ENCODE peak calls at places on chromosomes 3 and 15, in six cellular contexts. N, X, T, C, F and Y are unnamed samples.

GRCh38 chr15:77571741-77572140 is 61.0 kb downstream of the LINGO1 start:
- DNase-seq in C (no peak), X (no peak), N (no peak), T (no peak), F (no peak), Y (no peak)

GRCh38 chr15:89830622-89831021 is 16.0 kb upstream of the ANPEP start:
- DNase-seq in N (no peak), F (no peak), T (no peak), C (no peak), X (no peak), Y (no peak)

GRCh38 chr3:170714151-170714550 is 128.3 kb upstream of the SLC7A14 start:
- DNase-seq in X (no peak), T (no peak), F (no peak), N (no peak), C (no peak), Y (no peak)

GRCh38 chr3:47475029-47475569 is 642 bp downstream of the SCAP start:
- DNase-seq in C (no peak), F (peak), N (no peak), T (no peak), X (no peak), Y (no peak)

GRCh38 chr3:183553263-183554026 is 2.1 kb downstream of the KLHL6 start:
- DNase-seq in X (no peak), T (no peak), F (no peak), C (peak), N (no peak), Y (no peak)

GRCh38 chr3:13505147-13506130 is 25.3 kb downstream of the HDAC11 start:
- DNase-seq in F (no peak), T (no peak), C (no peak), X (no peak), N (no peak), Y (no peak)

GRCh38 chr15:38490231-38490630 is 36.3 kb downstream of the FAM98B start:
- DNase-seq in T (no peak), F (no peak), N (no peak), C (no peak), X (no peak), Y (no peak)

GRCh38 chr3:176376531-176376930 is 820.8 kb downstream of the TBL1XR1 start:
- DNase-seq in F (no peak), C (no peak), T (no peak), X (no peak), N (no peak), Y (no peak)

GRCh38 chr3:142152349-142152748 is 3.0 kb upstream of the TFDP2 start:
- DNase-seq in F (peak), C (no peak), T (no peak), X (no peak), N (no peak), Y (no peak)

GRCh38 chr15:25763206-25763880 is 99.8 kb downstream of the ATP10A start:
- DNase-seq in N (no peak), T (no peak), X (no peak), C (no peak), F (no peak), Y (no peak)

GRCh38 chr3:134426660-134427181 is 52.5 kb upstream of the AMOTL2 start:
- DNase-seq in F (no peak), X (no peak), C (no peak), N (no peak), T (no peak), Y (no peak)

DNA sequence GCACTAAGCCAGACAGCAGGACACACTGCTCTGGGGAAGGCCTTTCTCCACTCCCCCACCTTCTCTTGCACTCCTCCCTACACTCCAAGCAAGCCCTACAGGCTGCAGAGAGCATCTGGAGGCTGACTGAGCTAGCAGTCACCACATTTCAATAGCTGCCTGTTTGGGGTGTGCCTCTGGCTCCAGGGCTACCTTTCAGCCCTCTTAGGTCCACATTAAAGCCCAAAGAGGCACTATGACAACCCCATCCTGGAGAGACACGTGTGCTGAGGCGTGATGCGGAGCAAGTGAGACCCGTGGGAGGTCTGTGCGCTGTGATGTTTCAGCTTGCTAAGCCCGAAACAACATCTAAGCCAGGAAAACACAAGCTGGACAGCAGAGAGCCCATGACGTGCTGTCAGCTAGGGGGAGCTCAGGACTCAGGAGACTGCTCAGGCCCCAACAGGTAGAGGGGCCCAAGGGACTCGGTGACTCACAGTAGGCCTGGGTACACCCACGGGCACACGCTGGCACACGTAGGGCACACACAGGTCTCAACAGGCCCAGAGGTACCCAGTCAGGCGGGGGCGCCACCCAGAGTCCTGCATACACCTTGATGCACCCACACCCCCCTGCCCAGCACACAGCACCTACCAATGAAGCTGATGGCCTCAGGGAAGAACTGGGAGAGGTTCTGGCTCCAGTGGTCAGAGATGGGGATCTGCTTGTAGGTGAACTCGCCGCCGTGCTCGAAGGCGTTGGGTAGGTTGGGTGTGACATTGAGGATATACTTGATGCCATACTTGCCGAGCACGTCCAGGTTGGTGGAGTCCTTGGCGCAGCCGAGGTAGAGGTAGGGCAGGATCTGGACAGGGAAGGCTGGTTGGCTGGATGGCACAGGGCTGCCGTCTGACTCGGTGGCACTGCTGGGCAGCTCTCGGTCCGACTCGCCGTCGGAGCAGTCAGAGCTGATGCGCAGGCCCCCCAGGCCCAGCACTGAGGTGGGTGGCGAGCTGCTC is 2.8 kb downstream of the DUSP7 start:
- DNase-seq in T (no peak), X (no peak), C (no peak), N (no peak), F (no peak), Y (no peak)
- TF ChIP-seq CTCF in T (no peak), X (no peak), C (no peak), N (no peak), F (peak), Y (no peak)

DNA sequence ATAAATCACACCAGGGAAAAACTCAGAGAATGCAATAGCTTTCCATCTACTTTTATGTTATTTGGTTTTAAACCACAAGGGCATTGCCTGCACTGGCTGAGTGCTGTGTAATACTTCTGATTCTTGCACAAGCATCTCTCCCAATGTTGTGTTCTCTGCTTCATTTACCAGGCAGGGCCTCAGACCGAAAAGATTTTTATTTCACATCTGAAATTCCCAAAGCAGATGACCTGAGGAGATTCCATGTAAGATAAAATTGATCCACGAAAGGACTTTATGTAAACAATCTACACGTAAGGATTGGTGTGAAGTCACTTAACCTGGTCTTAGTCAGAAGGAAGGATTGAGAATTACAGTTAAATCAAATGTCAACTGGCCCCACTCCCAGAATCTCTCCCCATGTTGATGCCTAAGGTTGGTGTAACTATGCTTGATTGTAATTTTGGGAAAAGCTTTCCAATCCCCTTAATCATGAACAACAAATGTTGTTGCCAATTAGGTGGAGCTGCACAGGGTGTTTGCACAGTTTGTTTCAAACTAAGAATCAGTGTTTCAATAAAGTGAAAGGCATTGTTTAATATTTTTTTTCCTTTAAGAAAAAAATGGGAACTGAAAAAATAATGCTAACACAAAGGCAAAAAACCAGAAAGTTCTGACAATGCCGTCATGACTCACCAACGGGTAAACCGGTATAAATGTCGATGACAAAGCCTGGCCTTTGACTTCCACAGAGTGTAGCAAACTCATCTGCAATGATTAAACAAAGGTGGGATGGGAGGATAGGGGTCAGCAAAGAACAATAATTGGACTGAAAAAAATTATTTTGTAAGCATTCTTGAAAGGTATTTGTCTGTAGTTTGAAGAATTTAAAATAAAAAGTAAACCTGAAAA is 128.6 kb downstream of the DUT start:
- DNase-seq in X (no peak), F (no peak), T (no peak), C (no peak), N (no peak), Y (no peak)
- TF ChIP-seq CTCF in X (no peak), F (no peak), T (no peak), C (no peak), N (no peak), Y (no peak)

DNA sequence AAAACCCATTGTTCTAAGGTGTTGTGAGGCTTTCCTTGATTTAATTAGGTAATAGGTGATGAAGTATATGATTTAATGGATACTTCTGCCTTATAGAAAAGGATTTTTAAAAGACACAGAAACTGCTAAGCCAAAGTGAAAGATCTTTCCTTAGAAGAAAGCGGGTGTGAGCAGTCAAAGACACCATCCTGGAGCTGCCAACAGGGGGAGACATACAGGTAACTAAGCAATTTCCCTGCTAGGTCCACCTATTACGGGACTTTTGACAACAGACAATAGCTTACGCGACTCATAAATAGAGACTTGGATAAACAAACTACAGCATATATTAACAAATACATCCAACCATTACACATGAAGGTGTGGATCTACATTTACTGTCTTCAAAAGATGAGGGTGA is 669.5 kb downstream of the SQOR start:
- DNase-seq in T (no peak), C (no peak), F (peak), X (no peak), N (no peak), Y (no peak)
- TF ChIP-seq CTCF in T (no peak), C (no peak), F (peak), X (peak), N (peak), Y (no peak)

GRCh38 chr15:28127036-28127435 is 27.9 kb upstream of the OCA2 start:
- DNase-seq in N (no peak), C (no peak), X (no peak), T (no peak), F (no peak), Y (no peak)

GRCh38 chr15:28124841-28125240 is 25.7 kb upstream of the OCA2 start:
- DNase-seq in T (no peak), F (no peak), N (no peak), C (no peak), X (no peak), Y (no peak)

GRCh38 chr15:28123408-28124023 is 24.4 kb upstream of the OCA2 start:
- DNase-seq in C (peak), F (peak), N (peak), X (peak), T (peak), Y (peak)

GRCh38 chr15:28128036-28128435 is 28.9 kb upstream of the OCA2 start:
- DNase-seq in C (peak), X (no peak), N (peak), T (no peak), F (no peak), Y (no peak)

DNA sequence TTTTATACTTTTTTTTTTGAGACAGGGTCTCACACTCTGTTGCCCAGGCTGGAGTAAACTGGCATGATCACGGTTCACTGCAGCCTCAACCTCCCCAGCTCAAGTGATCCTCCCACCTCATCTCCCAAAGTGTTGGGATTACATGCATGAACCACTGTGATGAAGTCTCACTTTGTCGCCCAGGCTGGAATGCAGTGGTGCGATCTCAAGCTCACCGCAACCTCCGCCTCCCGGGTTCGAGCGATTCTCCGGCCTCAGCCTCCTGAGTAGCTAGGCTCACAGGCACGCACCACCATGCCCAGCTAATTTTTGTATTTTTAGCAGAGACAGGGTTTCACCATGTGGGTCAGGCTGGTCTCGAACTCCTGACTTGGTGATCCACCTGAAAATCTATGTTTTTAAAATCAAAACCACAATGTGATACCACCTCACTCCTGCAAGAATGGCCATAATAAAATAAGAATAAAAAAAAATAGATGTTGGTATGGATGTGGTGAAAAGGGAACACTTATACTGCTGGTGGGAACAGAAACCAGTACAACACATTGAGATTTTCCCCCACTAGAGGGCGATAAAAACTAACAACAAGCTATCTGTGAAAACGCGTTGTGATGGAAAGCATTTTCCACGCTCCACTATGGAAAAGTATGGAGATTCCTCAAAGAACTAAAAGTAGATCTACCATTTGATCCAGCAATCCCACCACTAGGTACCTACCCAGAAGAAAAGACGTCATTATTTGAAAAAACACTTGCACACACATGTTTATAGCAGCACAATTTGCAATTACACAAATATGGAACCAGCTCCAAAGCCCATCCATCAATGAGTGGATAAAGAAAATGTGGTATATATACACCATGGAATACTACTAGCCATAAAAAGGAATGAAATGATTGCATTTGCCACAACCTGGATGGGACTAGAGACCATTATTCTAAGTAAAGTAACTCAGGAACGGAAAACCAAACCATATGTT is 26.8 kb upstream of the OCA2 start:
- DNase-seq in T (no peak), N (no peak), F (peak), X (no peak), C (no peak), Y (no peak)
- TF ChIP-seq CTCF in T (peak), N (peak), F (peak), X (peak), C (peak), Y (peak)

DNA sequence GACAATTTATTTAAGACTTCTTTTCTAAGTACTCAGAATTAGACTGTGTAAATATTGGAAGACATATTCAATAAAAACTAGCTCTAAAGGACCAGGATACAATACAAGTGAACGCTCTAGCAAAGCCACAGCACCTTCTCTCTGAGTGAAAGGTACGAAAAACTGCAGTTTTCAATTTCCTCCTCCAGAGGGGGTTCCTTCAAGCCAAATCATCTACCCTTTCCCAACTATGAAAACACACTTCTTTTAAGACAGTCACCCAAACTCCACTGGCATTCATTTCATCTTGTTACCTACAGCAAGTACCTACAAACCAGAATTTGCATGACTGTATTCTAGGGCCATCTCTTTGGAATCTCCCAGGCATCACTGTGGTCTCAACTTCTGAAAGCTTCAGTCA is 165.8 kb downstream of the ERC2 start:
- DNase-seq in T (no peak), C (no peak), N (no peak), X (no peak), F (peak), Y (no peak)
- TF ChIP-seq CTCF in T (no peak), C (no peak), N (no peak), X (peak), F (peak), Y (no peak)

GRCh38 chr3:32146669-32147315 is 40.4 kb downstream of the GPD1L start:
- DNase-seq in C (no peak), X (no peak), T (no peak), N (no peak), F (no peak), Y (no peak)

GRCh38 chr3:32148356-32148755 is 41.9 kb downstream of the GPD1L start:
- DNase-seq in X (no peak), N (no peak), T (no peak), C (no peak), F (no peak), Y (no peak)

GRCh38 chr3:32147509-32147908 is 41.1 kb downstream of the GPD1L start:
- DNase-seq in N (no peak), X (no peak), T (no peak), F (no peak), C (no peak), Y (no peak)

GRCh38 chr3:32143849-32144757 is 37.7 kb downstream of the GPD1L start:
- DNase-seq in F (peak), C (peak), T (peak), N (no peak), X (peak), Y (no peak)

GRCh38 chr3:32147935-32148334 is 41.5 kb downstream of the GPD1L start:
- DNase-seq in N (no peak), C (no peak), X (no peak), F (no peak), T (no peak), Y (no peak)
- TF ChIP-seq CTCF in N (no peak), C (no peak), X (peak), F (peak), T (no peak), Y (no peak)